ENCODE peak calls at places on chromosomes 16 and 17, in five cellular contexts. K is Karpas-422, E is mesendoderm, X is fibroblast of lung, V is PC-3. D is an unnamed sample. For H3K36me3, the result is how much of the 10 kb centered on the place peaks cover.

GRCh38 chr16:68658258-68658973 is 13.3 kb downstream of the CDH3 start:
- DNase-seq in X (peak), E (peak), V (peak), K (peak), D (no peak)

GRCh38 chr17:39926588-39927100 is 757 bp downstream of the ORMDL3 start:
- DNase-seq in V (peak), E (peak), X (peak), K (peak), D (peak)

GRCh38 chr17:34596897-34597296 is 17.5 kb downstream of the TMEM132E start:
- DNase-seq in K (no peak), X (no peak), V (no peak), E (no peak), D (no peak)

GRCh38 chr16:50359626-50360025 is 9.2 kb downstream of the BRD7 start:
- DNase-seq in X (no peak), V (no peak), K (no peak), E (peak), D (no peak)

GRCh38 chr16:11666108-11667055 is 1.9 kb upstream of the SNN start:
- DNase-seq in K (no peak), X (no peak), E (no peak), V (no peak), D (peak)

GRCh38 chr17:79950306-79950705 is 85.4 kb downstream of the TBC1D16 start:
- DNase-seq in E (no peak), V (no peak), K (no peak), X (no peak), D (peak)

GRCh38 chr16:20879175-20880053 is 20.7 kb downstream of the DCUN1D3 start:
- DNase-seq in E (no peak), X (peak), K (no peak), V (peak), D (no peak)

GRCh38 chr16:83233153-83233552 is 574.6 kb upstream of the HSBP1 start:
- DNase-seq in X (peak), K (no peak), E (no peak), V (no peak), D (no peak)

GRCh38 chr17:45042346-45043120 is 8.9 kb downstream of the DCAKD start:
- DNase-seq in V (no peak), E (no peak), K (no peak), X (no peak), D (no peak)

DNA sequence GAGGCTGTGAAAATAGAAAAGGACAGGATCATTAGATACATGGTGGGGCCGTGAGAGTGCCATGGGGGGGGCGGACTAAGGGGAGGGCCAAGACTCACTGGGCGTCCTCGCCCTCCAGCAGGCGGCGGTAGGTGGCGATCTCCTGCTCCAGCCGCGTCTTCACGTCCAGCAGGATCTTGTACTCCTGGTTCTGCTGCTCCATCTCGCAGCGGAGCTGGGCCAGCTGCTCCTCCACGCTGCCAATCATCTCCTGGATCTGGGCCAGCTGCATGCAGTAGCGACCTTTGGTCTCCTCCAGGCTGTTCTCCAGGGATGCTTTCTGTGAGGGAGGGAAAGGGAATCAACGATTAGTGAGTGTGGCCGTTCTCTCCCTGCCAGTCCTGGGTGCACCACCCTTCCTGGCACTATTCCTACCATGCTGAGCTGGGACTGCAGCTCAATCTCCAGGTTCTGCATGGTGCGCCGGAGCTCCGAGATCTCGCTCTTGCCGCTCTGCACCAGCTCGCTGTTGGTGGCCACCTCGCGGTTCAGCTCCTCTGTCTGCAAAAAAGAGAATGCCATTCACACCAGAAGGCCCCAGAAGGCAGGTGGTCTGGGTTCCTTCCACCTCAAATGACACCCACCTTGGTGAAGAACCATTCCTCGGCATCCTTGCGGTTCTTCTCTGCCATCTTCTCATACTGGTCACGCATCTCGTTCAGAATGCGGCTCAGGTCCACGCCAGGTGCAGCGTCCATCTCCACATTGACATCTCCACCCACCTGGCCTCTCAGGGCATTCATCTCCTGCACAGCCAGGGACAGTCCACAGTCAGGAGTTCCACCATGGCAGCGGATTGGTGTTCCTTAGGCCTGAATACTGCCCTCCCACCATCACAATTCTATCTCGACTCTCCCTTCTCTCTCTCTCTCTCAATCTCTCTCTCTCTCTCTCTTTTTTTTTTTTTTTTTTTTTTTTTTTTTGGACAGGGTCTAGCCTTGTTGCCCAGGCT is 3.3 kb downstream of the KRT14 start:
- DNase-seq in V (no peak), K (no peak), X (no peak), E (no peak), D (no peak)
- H3K9ac ChIP-seq in V (no peak), K (no peak), X (no peak), E (no peak), D (no peak)

DNA sequence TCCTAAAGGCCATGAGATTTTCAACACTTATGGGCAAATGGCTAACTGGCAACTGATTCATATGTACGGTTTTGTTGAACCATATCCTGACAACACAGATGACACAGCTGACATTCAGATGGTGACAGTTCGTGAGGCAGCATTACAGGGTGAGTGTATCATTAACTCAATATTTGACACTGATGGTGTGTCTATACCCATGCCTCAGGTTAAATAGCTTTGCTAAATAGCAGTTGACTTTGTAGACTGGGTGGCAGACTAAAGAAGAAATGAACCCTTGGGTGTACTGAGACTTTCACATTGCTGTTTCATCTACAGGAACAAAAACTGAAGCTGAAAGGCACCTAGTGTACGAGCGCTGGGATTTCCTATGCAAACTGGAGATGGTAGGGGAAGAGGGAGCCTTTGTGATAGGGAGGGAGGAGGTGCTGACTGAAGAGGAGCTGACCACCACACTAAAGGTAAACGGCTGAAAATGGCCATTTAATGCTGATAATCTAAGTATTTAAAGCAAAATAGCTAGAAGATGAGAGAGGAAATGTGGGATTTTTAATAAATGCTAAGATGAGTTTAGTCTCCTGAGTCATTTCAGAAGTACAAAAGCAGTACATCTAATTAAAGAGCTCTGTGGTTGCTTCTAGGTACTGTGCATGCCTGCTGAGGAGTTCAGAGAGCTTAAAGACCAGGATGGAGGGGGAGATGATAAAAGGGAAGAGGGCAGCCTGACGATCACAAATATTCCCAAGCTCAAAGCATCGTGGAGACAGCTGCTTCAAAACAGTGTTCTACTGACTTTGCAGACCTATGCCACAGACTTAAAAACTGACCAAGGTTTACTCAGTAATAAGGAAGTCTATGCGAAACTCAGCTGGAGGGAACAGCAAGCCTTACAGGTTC is 3.0 kb downstream of the SETD6 start:
- DNase-seq in E (no peak), X (no peak), V (no peak), K (no peak), D (no peak)
- H3K36me3 ChIP-seq in E (under half), X (under half), V (half or more), K (half or more), D (under half)

DNA sequence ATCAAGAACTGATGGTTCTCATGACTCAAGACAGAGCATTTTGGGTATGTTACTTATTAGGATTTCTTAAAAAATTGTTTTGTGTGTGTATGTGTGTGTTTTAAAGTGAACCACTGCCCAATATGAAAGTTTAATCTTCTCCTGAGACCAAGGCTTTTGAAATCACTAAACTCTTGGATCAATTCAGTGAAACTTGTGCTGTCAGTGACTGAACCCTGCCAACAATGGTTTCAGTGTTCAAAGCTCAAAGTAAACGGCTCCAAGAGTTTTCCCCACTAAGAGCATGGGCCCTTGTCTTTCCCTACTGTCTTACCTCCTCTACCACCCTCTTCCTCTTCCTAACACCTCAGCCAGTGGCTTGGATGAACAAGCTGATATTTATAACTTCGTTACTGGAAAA is 22.0 kb downstream of the NFE2L1 start:
- DNase-seq in V (no peak), K (no peak), E (no peak), X (no peak), D (no peak)
- H3K9ac ChIP-seq in V (no peak), K (no peak), E (no peak), X (no peak), D (no peak)

GRCh38 chr16:19681637-19682036 is 36.4 kb downstream of the KNOP1 start:
- DNase-seq in X (no peak), K (no peak), V (no peak), E (no peak), D (no peak)

GRCh38 chr16:19687279-19687678 is 30.7 kb downstream of the KNOP1 start:
- DNase-seq in V (no peak), X (no peak), K (no peak), E (peak), D (no peak)

GRCh38 chr16:19680972-19681371 is 37.1 kb downstream of the KNOP1 start:
- DNase-seq in V (peak), E (no peak), X (no peak), K (no peak), D (no peak)

GRCh38 chr16:19685176-19685575 is 32.9 kb downstream of the KNOP1 start:
- DNase-seq in V (no peak), X (no peak), K (no peak), E (no peak), D (no peak)

GRCh38 chr16:19683453-19684236 is 34.4 kb downstream of the KNOP1 start:
- DNase-seq in E (no peak), X (no peak), V (no peak), K (no peak), D (no peak)
- H3K36me3 ChIP-seq in E (under half), X (under half), V (under half), K (under half), D (under half)

GRCh38 chr17:78322327-78322857 is 37.5 kb downstream of the SOCS3 start:
- DNase-seq in E (no peak), X (no peak), K (peak), V (no peak), D (peak)
- H3K9ac ChIP-seq in E (no peak), X (no peak), K (no peak), V (no peak), D (no peak)

D was measured in kidney.